ENCODE peak calls at places on chromosomes 6 and 20, in six cellular contexts. U is transverse colon, G is tibial nerve, I is sigmoid colon, O is A549, A is stomach. C is an unnamed sample.

GRCh38 chr6:49333345-49334120 is 129.5 kb downstream of the MMUT start:
- DNase-seq in U (no peak), G (no peak), I (no peak), O (no peak), A (no peak), C (no peak)

GRCh38 chr6:46931416-46931815 is 9.7 kb upstream of the ADGRF5 start:
- DNase-seq in U (no peak), G (no peak), I (no peak), O (no peak), A (no peak), C (no peak)

GRCh38 chr6:150418825-150419594 is 50.2 kb downstream of the IYD start:
- DNase-seq in U (peak; percentile 77), G (peak; percentile 36), I (peak; percentile 76), O (peak; percentile 58), A (peak; percentile 71), C (peak; percentile 76)

GRCh38 chr6:18528084-18528743 is 141.1 kb downstream of the RNF144B start:
- DNase-seq in U (no peak), G (no peak), I (no peak), O (no peak), A (no peak), C (no peak)

GRCh38 chr20:35048739-35049138 is 43.9 kb downstream of the TRPC4AP start:
- DNase-seq in U (no peak), G (no peak), I (no peak), O (no peak), A (no peak), C (no peak)

GRCh38 chr6:85747093-85747492 is 104.4 kb upstream of the SYNCRIP start:
- DNase-seq in U (no peak), G (no peak), I (no peak), O (no peak), A (no peak), C (no peak)

GRCh38 chr6:96923871-96924493 is 546 bp upstream of the KLHL32 start:
- DNase-seq in U (no peak), G (no peak), I (no peak), O (no peak), A (no peak), C (no peak)

GRCh38 chr20:56974499-56975250 is 291.8 kb downstream of the BMP7 start:
- DNase-seq in U (peak; percentile 59), G (no peak), I (no peak), O (peak; percentile 81), A (peak; percentile 31), C (no peak)

GRCh38 chr6:56091159-56091869 is 156.1 kb downstream of the COL21A1 start:
- DNase-seq in U (no peak), G (no peak), I (no peak), O (peak; percentile 64), A (no peak), C (no peak)

GRCh38 chr6:159973951-159974350 is 5.1 kb downstream of the IGF2R start:
- DNase-seq in U (no peak), G (no peak), I (no peak), O (peak; percentile 30), A (no peak), C (no peak)

GRCh38 chr20:23666698-23667097 is 22.1 kb downstream of the CST4 start:
- DNase-seq in U (no peak), G (no peak), I (no peak), O (no peak), A (no peak), C (no peak)

GRCh38 chr20:9609892-9610502 is 95.6 kb downstream of the LAMP5 start:
- DNase-seq in U (peak; percentile 71), G (peak; percentile 23), I (no peak), O (peak; percentile 83), A (peak; percentile 69), C (no peak)

GRCh38 chr6:81105998-81106397 is 646.5 kb downstream of the TENT5A start:
- DNase-seq in U (no peak), G (no peak), I (no peak), O (no peak), A (no peak), C (no peak)

GRCh38 chr20:39661833-39662232 is 699.7 kb downstream of the DHX35 start:
- DNase-seq in U (no peak), G (no peak), I (no peak), O (peak; percentile 11), A (no peak), C (no peak)

GRCh38 chr6:127340171-127340570 is 3.2 kb downstream of the ECHDC1 start:
- DNase-seq in U (no peak), G (no peak), I (no peak), O (no peak), A (no peak), C (no peak)

GRCh38 chr20:7908905-7909304 is 31.4 kb downstream of the HAO1 start:
- DNase-seq in U (no peak), G (no peak), I (no peak), O (no peak), A (no peak), C (no peak)

GRCh38 chr20:47489448-47489872 is 12.2 kb upstream of the NCOA3 start:
- DNase-seq in U (peak; percentile 37), G (no peak), I (peak; percentile 73), O (no peak), A (no peak), C (no peak)

GRCh38 chr6:39250507-39250906 is 21.2 kb upstream of the KCNK5 start:
- DNase-seq in U (no peak), G (no peak), I (no peak), O (no peak), A (no peak), C (no peak)

GRCh38 chr6:162497371-162497770 is 230.2 kb downstream of the PRKN start:
- DNase-seq in U (no peak), G (no peak), I (no peak), O (no peak), A (no peak), C (no peak)

GRCh38 chr20:22807646-22808045 is 223.3 kb upstream of the FOXA2 start:
- DNase-seq in U (no peak), G (no peak), I (no peak), O (peak; percentile 75), A (peak; percentile 84), C (no peak)

GRCh38 chr20:48180039-48180438 is 394.8 kb upstream of the SULF2 start:
- DNase-seq in U (no peak), G (no peak), I (no peak), O (peak; percentile 64), A (no peak), C (no peak)

GRCh38 chr20:53574819-53575218 is 18.8 kb downstream of the ZNF217 start:
- DNase-seq in U (no peak), G (no peak), I (no peak), O (no peak), A (peak; percentile 0), C (no peak)

GRCh38 chr20:58723628-58723984 is 31.0 kb downstream of the NPEPL1 start:
- DNase-seq in U (peak; percentile 5), G (no peak), I (peak; percentile 15), O (no peak), A (no peak), C (no peak)

GRCh38 chr6:22027226-22027725 is 269.6 kb downstream of the PRL start:
- DNase-seq in U (no peak), G (no peak), I (no peak), O (no peak), A (no peak), C (no peak)
- H3K27ac ChIP-seq in U (no peak overlapping the region), G (peak overlapping the region; percentile 79), I (no peak overlapping the region), O (peak overlapping the region; percentile 56), A (no peak overlapping the region), C (no peak overlapping the region)

GRCh38 chr6:53523511-53524454 is 21.1 kb downstream of the GCLC start:
- DNase-seq in U (no peak), G (no peak), I (no peak), O (no peak), A (no peak), C (no peak)

GRCh38 chr6:53528107-53528506 is 16.8 kb downstream of the GCLC start:
- DNase-seq in U (no peak), G (no peak), I (no peak), O (no peak), A (no peak), C (no peak)

GRCh38 chr6:53527249-53527765 is 17.6 kb downstream of the GCLC start:
- DNase-seq in U (no peak), G (no peak), I (no peak), O (no peak), A (no peak), C (no peak)

GRCh38 chr6:53526000-53526399 is 18.9 kb downstream of the GCLC start:
- DNase-seq in U (no peak), G (no peak), I (no peak), O (no peak), A (no peak), C (no peak)

DNA sequence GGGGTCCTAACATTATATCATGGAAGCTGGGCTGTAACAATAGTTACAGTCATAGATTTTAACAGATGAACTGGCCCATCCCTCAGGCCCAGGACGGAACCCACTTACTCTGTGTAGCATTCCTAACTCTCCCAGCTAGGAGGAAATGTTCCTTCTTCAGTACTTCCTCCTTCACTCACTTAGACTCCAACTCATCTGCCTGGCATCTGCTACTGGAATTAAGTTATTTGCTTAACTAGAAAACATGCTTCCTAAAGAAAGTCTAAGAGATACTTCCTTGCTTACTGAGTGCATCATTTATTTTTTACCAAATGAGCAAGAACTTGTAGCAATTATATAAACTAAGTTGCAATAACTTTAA is 20.5 kb downstream of the GCLC start:
- DNase-seq in U (no peak), G (no peak), I (no peak), O (peak; percentile 51), A (no peak), C (no peak)
- H3K4me1 ChIP-seq in U (peaks cover 52% of the 10 kb centered on the region), G (peaks cover 8% of the 10 kb centered on the region), I (peaks cover 61% of the 10 kb centered on the region), O (peaks cover 79% of the 10 kb centered on the region), A (peaks cover 40% of the 10 kb centered on the region), C (no peaks in the 10 kb centered on the region)

GRCh38 chr6:170165085-170165484 is 125.8 kb downstream of the DLL1 start:
- DNase-seq in U (no peak), G (no peak), I (peak; percentile 79), O (no peak), A (no peak), C (no peak)

GRCh38 chr6:170166511-170167122 is 124.3 kb downstream of the DLL1 start:
- DNase-seq in U (no peak), G (no peak), I (no peak), O (no peak), A (peak; percentile 85), C (no peak)

GRCh38 chr6:170165501-170166117 is 125.3 kb downstream of the DLL1 start:
- DNase-seq in U (no peak), G (no peak), I (peak; percentile 64), O (no peak), A (no peak), C (peak; percentile 47)

GRCh38 chr6:170164271-170164900 is 126.5 kb downstream of the DLL1 start:
- DNase-seq in U (no peak), G (no peak), I (no peak), O (no peak), A (no peak), C (no peak)

DNA sequence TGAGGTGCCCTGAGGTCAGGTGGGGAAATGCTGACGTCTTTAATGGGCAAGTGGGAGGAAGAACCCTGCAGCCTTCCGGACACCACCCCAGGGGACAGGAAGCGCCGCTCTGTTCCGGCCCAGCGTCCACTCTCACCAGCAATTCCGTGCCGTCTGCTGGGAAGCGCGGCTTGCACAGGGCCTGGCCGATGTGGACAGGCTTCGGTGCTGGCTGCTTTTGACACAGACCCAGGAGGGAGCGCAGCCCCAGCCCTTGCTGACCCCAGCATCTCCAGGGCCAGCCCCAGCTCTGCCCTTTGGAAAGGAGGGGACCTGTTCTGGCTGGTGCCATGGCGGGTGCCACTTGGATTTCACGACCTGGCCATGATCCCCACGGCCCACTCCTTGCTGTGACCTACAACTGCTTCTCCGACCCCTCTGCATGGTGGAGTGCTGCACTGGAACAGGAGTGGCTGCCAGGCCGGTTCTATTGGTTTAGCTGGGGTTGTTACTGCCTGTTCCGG is 123.2 kb downstream of the DLL1 start:
- DNase-seq in U (no peak), G (no peak), I (peak; percentile 58), O (no peak), A (peak; percentile 58), C (peak; percentile 16)
- TF ChIP-seq EP300 in U (no peak), G (no peak), I (no peak), O (no peak), A (no peak), C (no peak)

GRCh38 chr6:6712979-6713514 is 124.5 kb downstream of the LY86 start:
- DNase-seq in U (no peak), G (no peak), I (no peak), O (no peak), A (no peak), C (no peak)
- H3K27ac ChIP-seq in U (peak overlapping the region; percentile 83), G (peak overlapping the region; percentile 46), I (peak overlapping the region; percentile 30), O (peak overlapping the region; percentile 80), A (peak overlapping the region; percentile 76), C (no peak overlapping the region)

C was measured in ovary.